ENCODE peak calls at places on chromosomes 4 and X, in eight cellular contexts. B, N, X, V, E, A, U and P are unnamed samples.

GRCh38 chrX:151970027-151970426 is 4.4 kb downstream of the GABRE start:
- DNase-seq in B (no peak), X (no peak), N (no peak), U (no peak), A (no peak), E (no peak), V (no peak), P (no peak)

GRCh38 chr4:118823471-118823870 is 12.5 kb downstream of the SEC24D start:
- DNase-seq in N (no peak), A (no peak), V (no peak), U (no peak), X (peak), E (peak), B (no peak), P (no peak)

GRCh38 chr4:173917255-173917960 is 366.1 kb downstream of the FBXO8 start:
- DNase-seq in N (no peak), E (no peak), B (peak), A (no peak), X (no peak), V (no peak), U (no peak), P (no peak)

GRCh38 chr4:15753786-15754185 is 24.3 kb upstream of the CD38 start:
- DNase-seq in E (peak), U (no peak), X (no peak), A (no peak), B (no peak), N (no peak), V (no peak), P (no peak)

GRCh38 chr4:168773388-168774195 is 236.5 kb downstream of the CBR4 start:
- DNase-seq in A (no peak), X (no peak), E (no peak), V (no peak), B (no peak), U (no peak), N (no peak), P (no peak)

GRCh38 chrX:45851434-45851991 is 650.8 kb upstream of the DIPK2B start:
- DNase-seq in A (peak), B (peak), X (peak), U (peak), E (peak), V (peak), N (peak), P (no peak)

GRCh38 chrX:31499120-31499519 is 427.3 kb upstream of the FTHL17 start:
- DNase-seq in A (no peak), N (no peak), U (no peak), X (no peak), B (no peak), E (no peak), V (peak), P (no peak)

GRCh38 chrX:24277405-24277804 is 36.5 kb downstream of the SUPT20HL2 start:
- DNase-seq in X (no peak), V (no peak), E (no peak), N (no peak), B (no peak), U (no peak), A (no peak), P (no peak)

GRCh38 chrX:124098089-124098488 is 136.6 kb downstream of the STAG2 start:
- DNase-seq in U (peak), V (peak), N (peak), B (peak), X (no peak), E (peak), A (peak), P (peak)

GRCh38 chr4:130511776-130512175 is 1415.8 kb downstream of the C4orf33 start:
- DNase-seq in B (no peak), E (no peak), X (no peak), N (no peak), A (no peak), V (no peak), U (no peak), P (no peak)

GRCh38 chr4:43337707-43338106 is 445.2 kb downstream of the GRXCR1 start:
- DNase-seq in B (no peak), A (no peak), N (no peak), X (no peak), E (peak), V (no peak), U (no peak), P (no peak)

GRCh38 chr4:17781072-17781830 is at the start of gene FAM184B:
- DNase-seq in B (peak), U (peak), E (peak), N (peak), A (no peak), X (no peak), V (peak), P (no peak)

GRCh38 chr4:16142598-16143295 is 58.9 kb upstream of the PROM1 start:
- DNase-seq in N (no peak), U (no peak), V (no peak), E (no peak), B (no peak), X (no peak), A (no peak), P (no peak)

GRCh38 chr4:16269742-16270522 is 43.7 kb upstream of the TAPT1 start:
- DNase-seq in A (no peak), E (peak), B (no peak), X (no peak), V (no peak), N (no peak), U (no peak), P (no peak)

GRCh38 chrX:109384569-109385174 is 97.2 kb downstream of the GUCY2F start:
- DNase-seq in N (no peak), B (peak), U (peak), X (no peak), A (peak), E (peak), V (peak), P (peak)

GRCh38 chrX:21723814-21724213 is 34.1 kb downstream of the SMPX start:
- DNase-seq in B (no peak), N (peak), U (no peak), V (no peak), X (no peak), A (no peak), E (no peak), P (no peak)

GRCh38 chr4:87425711-87426110 is 3.3 kb downstream of the NUDT9 start:
- DNase-seq in U (no peak), X (no peak), A (no peak), V (no peak), B (no peak), E (no peak), N (no peak), P (no peak)

GRCh38 chr4:118557298-118557851 is 127.8 kb upstream of the METTL14 start:
- DNase-seq in A (no peak), X (peak), B (no peak), N (no peak), E (peak), U (no peak), V (peak), P (no peak)

GRCh38 chr4:4506961-4507360 is 34.9 kb downstream of the STX18 start:
- DNase-seq in B (no peak), A (no peak), N (no peak), U (peak), X (no peak), E (no peak), V (no peak), P (no peak)

GRCh38 chr4:64327237-64327636 is 82.0 kb downstream of the TECRL start:
- DNase-seq in X (no peak), U (no peak), A (no peak), N (no peak), B (no peak), E (no peak), V (no peak), P (no peak)

GRCh38 chrX:138026211-138026610 is 460.3 kb downstream of the ZIC3 start:
- DNase-seq in V (no peak), X (no peak), B (peak), A (peak), U (peak), N (peak), E (peak), P (peak)

GRCh38 chrX:106959897-106960296 is 39.7 kb downstream of the CLDN2 start:
- DNase-seq in B (peak), V (peak), X (no peak), A (no peak), N (no peak), U (peak), E (peak), P (no peak)

GRCh38 chr4:31107362-31107761 is 387.2 kb downstream of the PCDH7 start:
- DNase-seq in U (no peak), B (no peak), A (no peak), N (no peak), E (no peak), X (peak), V (no peak), P (no peak)

GRCh38 chr4:113052379-113052951 is 3.0 kb downstream of the ANK2 start:
- DNase-seq in X (no peak), B (no peak), N (no peak), U (no peak), E (peak), V (no peak), A (no peak), P (no peak)

GRCh38 chrX:3548743-3549441 is 164.6 kb downstream of the PRKX start:
- DNase-seq in N (peak), B (peak), A (no peak), U (peak), E (peak), V (peak), X (peak), P (peak)

GRCh38 chr4:170323623-170324022 is 233.9 kb upstream of the AADAT start:
- DNase-seq in N (no peak), B (no peak), A (no peak), E (no peak), V (no peak), U (no peak), X (no peak), P (no peak)

GRCh38 chr4:75048208-75048879 is 115.4 kb downstream of the PARM1 start:
- DNase-seq in V (peak), X (no peak), E (peak), A (no peak), U (no peak), N (peak), B (peak), P (no peak)

GRCh38 chr4:112889619-112890294 is 159.7 kb upstream of the ANK2 start:
- DNase-seq in V (no peak), E (no peak), N (no peak), A (peak), B (no peak), U (no peak), X (no peak), P (no peak)

GRCh38 chr4:52093466-52093865 is 42.4 kb downstream of the SPATA18 start:
- DNase-seq in A (no peak), X (no peak), B (no peak), V (no peak), N (no peak), U (no peak), E (no peak), P (no peak)

GRCh38 chr4:3324093-3324815 is 31.4 kb downstream of the RGS12 start:
- DNase-seq in X (no peak), V (peak), U (no peak), E (no peak), A (no peak), N (no peak), B (peak), P (no peak)

GRCh38 chrX:130994671-130995070 is 63.5 kb upstream of the ARHGAP36 start:
- DNase-seq in A (peak), V (peak), N (peak), X (no peak), E (peak), B (peak), U (peak), P (peak)

GRCh38 chr4:26866203-26866602 is 5.6 kb downstream of the STIM2 start:
- DNase-seq in X (no peak), V (no peak), U (no peak), N (no peak), A (no peak), E (no peak), B (peak), P (no peak)

GRCh38 chr4:27059446-27059845 is 198.8 kb downstream of the STIM2 start:
- DNase-seq in E (no peak), A (no peak), N (no peak), X (no peak), U (no peak), B (no peak), V (no peak), P (no peak)

GRCh38 chr4:137361756-137362470 is 170.4 kb downstream of the PCDH18 start:
- DNase-seq in E (no peak), B (no peak), N (no peak), X (no peak), A (no peak), V (no peak), U (no peak), P (no peak)

GRCh38 chrX:51569561-51569960 is 49.2 kb downstream of the CENPVL3 start:
- DNase-seq in X (no peak), V (no peak), N (no peak), B (no peak), E (peak), U (no peak), A (no peak), P (no peak)

GRCh38 chr4:98577956-98578355 is 80.5 kb downstream of the TSPAN5 start:
- DNase-seq in U (no peak), V (no peak), E (no peak), N (no peak), X (no peak), B (no peak), A (no peak), P (no peak)

GRCh38 chrX:34381241-34381640 is 249.1 kb upstream of the FAM47A start:
- DNase-seq in E (no peak), B (no peak), A (no peak), N (no peak), U (no peak), V (no peak), X (no peak), P (no peak)

GRCh38 chr4:1727117-1728031 is 6.1 kb downstream of the TACC3 start:
- DNase-seq in U (no peak), E (peak), V (no peak), X (no peak), N (peak), A (no peak), B (no peak), P (no peak)

DNA sequence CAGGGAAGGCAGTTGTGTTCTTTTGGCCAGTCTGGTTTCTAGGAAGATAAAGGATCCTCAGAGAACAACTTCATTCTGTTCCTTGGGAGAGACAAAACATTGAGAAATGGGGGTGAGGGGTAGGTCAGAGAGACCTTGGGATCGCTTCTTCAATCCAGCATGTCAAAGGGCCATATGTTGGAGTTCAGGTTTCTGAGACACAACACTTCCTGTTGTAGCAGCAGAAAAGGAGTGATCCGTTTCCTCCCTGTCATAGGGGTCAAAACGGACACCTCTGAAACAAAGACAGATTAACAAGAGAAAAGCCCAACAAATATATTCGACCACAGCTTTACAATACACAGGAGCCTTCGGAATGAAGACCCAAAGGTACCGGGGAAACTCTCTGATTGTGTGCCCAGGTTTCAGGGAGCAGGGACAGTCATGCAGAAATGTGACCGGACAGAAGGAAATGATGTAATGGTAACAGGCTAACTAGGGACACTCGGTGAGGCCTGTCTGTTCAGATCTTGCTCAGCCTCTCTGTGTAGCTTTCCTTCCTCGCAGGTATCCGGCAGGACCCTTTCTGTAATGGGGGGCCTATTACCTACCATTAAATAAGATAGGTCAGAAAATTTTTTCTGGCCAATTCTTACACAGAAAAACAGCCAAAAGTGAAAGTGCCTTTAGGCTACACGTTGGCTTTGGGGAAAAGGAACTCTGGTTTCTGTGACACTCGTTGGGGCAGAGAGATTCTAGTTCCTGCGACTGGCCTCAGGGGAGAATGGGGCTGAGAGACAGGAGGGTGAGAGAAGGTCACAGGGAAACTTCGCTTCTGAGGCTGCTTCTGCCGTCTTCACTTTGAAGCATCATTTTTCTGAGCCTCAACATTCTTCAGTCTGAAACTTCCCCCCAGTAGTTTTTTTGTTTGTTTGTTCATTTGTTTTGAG is 103.2 kb upstream of the TLR3 start:
- DNase-seq in N (no peak), U (no peak), B (no peak), X (no peak), E (no peak), A (peak), V (no peak), P (no peak)
- H2AFZ ChIP-seq in N (peak), U (no peak), B (peak), X (no peak), E (peak), A (no peak), V (peak), P (peak)

DNA sequence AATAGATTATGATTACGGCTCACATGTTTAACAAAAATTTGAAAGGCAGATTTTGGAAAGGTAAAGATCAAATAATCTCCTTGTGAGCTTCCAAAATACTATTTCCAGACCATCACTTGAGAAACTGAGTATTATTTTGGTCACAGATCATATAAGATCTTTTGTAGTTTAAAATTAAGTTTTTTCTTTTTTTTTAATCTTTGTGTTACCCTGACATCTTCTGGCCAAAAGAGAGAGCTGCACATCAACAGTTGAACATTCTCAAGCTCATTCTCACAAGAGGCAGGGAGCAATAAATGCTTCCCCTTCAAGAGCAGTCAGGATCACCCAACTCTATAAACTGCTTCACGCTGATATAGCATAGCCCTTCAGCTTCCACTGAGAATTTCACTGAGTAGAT is 15.9 kb downstream of the TMEM192 start:
- DNase-seq in N (peak), V (peak), X (no peak), U (peak), E (peak), A (peak), B (peak), P (peak)
- TF ChIP-seq CTCF in N (peak), V (peak), X (peak), U (peak), E (peak), A (peak), B (peak), P (peak)

GRCh38 chrX:47863187-47863586 is 26.5 kb downstream of the ZNF81 start:
- DNase-seq in U (no peak), B (no peak), X (no peak), N (no peak), A (no peak), V (no peak), E (no peak), P (no peak)
- TF ChIP-seq EZH2phosphoT487 in U (no peak), B (no peak), X (no peak), N (no peak), A (no peak), V (no peak), E (no peak), P (no peak)

DNA sequence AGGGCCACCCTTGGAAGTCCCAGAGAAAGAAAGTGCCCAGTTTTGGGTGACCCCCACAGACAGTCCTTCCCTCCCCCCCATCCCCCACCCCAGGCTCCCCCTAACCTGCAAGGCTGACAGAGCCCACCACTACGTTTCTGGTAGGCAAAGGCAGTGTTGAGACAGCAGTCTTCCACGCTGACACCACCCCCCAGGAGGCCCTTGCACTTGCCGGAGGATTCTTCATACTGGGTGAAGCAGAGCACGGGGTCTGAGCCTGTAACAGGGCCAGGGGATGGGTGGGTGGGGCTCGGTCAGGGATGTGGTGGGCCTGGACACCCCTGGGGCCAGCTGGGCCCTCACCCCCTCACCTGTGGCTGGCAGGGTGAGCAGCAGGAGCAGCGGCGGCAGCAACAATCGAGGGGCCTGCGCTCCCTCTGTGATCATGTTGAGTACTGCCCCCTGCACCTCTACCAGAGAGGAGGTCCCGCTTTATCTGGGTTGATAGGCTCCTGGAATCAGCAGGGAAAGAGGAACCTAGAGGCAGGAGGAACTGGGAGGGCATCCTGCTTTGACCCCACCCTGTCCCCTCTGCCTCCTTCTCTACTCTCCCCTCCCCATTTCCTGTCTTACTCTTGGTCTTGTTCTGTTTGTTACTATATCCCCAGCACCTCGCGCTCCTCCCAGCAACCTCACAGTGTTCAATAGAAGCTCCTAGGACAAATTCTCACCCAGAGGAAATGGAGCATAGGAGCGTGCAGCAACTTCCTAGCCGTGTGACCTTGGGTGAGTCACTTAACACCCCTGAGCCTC is at the start of gene CFP:
- DNase-seq in A (no peak), U (no peak), V (no peak), X (no peak), E (no peak), N (no peak), B (peak), P (peak)
- H2AFZ ChIP-seq in A (no peak), U (no peak), V (no peak), X (no peak), E (no peak), N (no peak), B (no peak), P (peak)